ENCODE peak calls at places on chromosome 22, in four cellular contexts. D, R, V and A are unnamed samples.
A peak's percentile ranks its signal among the peaks of the same experiment; 100 is the strongest.

GRCh38 chr22:20646377-20646776 is 127.5 kb upstream of the SERPIND1 start:
- DNase-seq in R (no peak), V (no peak), D (no peak), A (no peak)

GRCh38 chr22:29109853-29110252 is 37.0 kb downstream of the KREMEN1 start:
- DNase-seq in V (peak; percentile 57), R (no peak), D (no peak), A (no peak)

GRCh38 chr22:44823396-44823795 is 71.0 kb downstream of the ARHGAP8 start:
- DNase-seq in V (no peak), R (no peak), D (no peak), A (no peak)

GRCh38 chr22:30114356-30114755 is 34.1 kb downstream of the HORMAD2 start:
- DNase-seq in D (no peak), R (no peak), V (no peak), A (no peak)

GRCh38 chr22:45268958-45269844 is 15.5 kb upstream of the UPK3A start:
- DNase-seq in V (peak; percentile 95), R (peak; percentile 93), D (peak; percentile 79), A (peak; percentile 74)

GRCh38 chr22:47587861-47588582 is 825.6 kb downstream of the TBC1D22A start:
- DNase-seq in V (no peak), R (no peak), D (no peak), A (no peak)

GRCh38 chr22:43554694-43555365 is 143.0 kb downstream of the MPPED1 start:
- DNase-seq in V (no peak), D (no peak), R (no peak), A (no peak)

GRCh38 chr22:20567993-20568417 is 60.6 kb downstream of the MED15 start:
- DNase-seq in V (peak; percentile 45), R (no peak), D (no peak), A (no peak)

GRCh38 chr22:35446365-35446764 is 46.4 kb downstream of the MCM5 start:
- DNase-seq in D (no peak), R (no peak), V (peak; percentile 77), A (peak; percentile 70)

GRCh38 chr22:21646608-21647590 is 4.8 kb downstream of the SDF2L1 start:
- DNase-seq in D (peak; percentile 73), V (peak; percentile 89), R (peak; percentile 74), A (no peak)

GRCh38 chr22:35630387-35630793 is 13.3 kb upstream of the MB start:
- DNase-seq in R (no peak), D (no peak), V (no peak), A (peak; percentile 37)

GRCh38 chr22:36405671-36406070 is 17.9 kb upstream of the MYH9 start:
- DNase-seq in R (no peak), V (no peak), D (peak; percentile 72), A (no peak)

GRCh38 chr22:19663821-19664325 is 50.4 kb upstream of the SEPTIN5 start:
- DNase-seq in D (no peak), R (no peak), V (no peak), A (no peak)

GRCh38 chr22:50544746-50545253 is 899 bp upstream of the KLHDC7B start:
- DNase-seq in D (peak; percentile 74), V (peak; percentile 18), R (no peak), A (no peak)

GRCh38 chr22:50293441-50294318 is 13.8 kb downstream of the PLXNB2 start:
- DNase-seq in V (peak; percentile 86), D (peak; percentile 79), R (peak; percentile 75), A (no peak)

GRCh38 chr22:37742374-37743092 is 45.7 kb downstream of the TRIOBP start:
- DNase-seq in R (peak; percentile 42), V (peak; percentile 64), D (no peak), A (peak; percentile 58)

GRCh38 chr22:43996170-43996980 is 27.7 kb upstream of the PARVB start:
- DNase-seq in R (no peak), V (no peak), D (peak; percentile 56), A (no peak)

GRCh38 chr22:50487290-50488005 is 789 bp downstream of the MIOX start:
- DNase-seq in R (no peak), V (no peak), D (no peak), A (no peak)

GRCh38 chr22:28911777-28912669 is 28.7 kb downstream of the ZNRF3 start:
- DNase-seq in R (no peak), D (peak; percentile 32), V (peak; percentile 58), A (no peak)

GRCh38 chr22:40218152-40218551 is 40.4 kb downstream of the TNRC6B start:
- DNase-seq in R (no peak), V (no peak), D (no peak), A (no peak)

DNA sequence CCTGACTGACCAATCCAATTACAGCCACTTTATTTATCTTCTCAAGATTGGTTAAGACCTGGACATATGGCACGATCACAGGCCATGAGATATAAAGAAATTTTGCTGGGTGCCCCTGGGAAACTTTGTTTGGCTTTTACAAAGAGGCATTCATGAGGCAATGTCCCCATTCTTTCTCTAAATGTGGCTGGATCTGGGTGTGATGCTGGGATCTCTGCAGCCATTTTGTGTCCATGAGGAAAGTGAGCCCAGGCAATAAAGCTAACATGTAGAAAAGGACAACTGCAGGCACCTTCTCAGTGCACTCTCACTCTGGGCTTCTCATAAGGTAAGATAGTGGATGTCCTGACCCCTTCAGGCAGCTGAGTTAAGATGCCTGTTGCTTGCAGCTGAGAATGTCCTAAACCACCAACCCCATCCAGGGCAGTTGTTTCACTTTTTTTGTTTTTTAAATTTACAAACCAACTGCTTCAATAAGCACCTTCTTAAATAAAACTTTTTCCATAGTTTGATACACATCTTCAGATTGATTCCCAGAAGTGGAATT is 372.3 kb downstream of the MIAT start:
- DNase-seq in V (no peak), D (no peak), R (no peak), A (no peak)
- H3K27ac ChIP-seq in V (no peak overlapping the region), D (no peak overlapping the region), R (no peak overlapping the region), A (no peak overlapping the region)

GRCh38 chr22:42080287-42080686 is 787 bp downstream of the SMDT1 start:
- DNase-seq in V (peak; percentile 63), R (no peak), D (no peak), A (no peak)
- H3K27ac ChIP-seq in V (peak overlapping the region; percentile 98), R (peak overlapping the region; percentile 87), D (peak overlapping the region; percentile 95), A (peak overlapping the region; percentile 90)

GRCh38 chr22:31622980-31623379 is 39.0 kb downstream of the PISD start:
- DNase-seq in V (no peak), R (no peak), D (no peak), A (no peak)
- H3K27ac ChIP-seq in V (no peak overlapping the region), R (no peak overlapping the region), D (no peak overlapping the region), A (peak overlapping the region; percentile 59)

DNA sequence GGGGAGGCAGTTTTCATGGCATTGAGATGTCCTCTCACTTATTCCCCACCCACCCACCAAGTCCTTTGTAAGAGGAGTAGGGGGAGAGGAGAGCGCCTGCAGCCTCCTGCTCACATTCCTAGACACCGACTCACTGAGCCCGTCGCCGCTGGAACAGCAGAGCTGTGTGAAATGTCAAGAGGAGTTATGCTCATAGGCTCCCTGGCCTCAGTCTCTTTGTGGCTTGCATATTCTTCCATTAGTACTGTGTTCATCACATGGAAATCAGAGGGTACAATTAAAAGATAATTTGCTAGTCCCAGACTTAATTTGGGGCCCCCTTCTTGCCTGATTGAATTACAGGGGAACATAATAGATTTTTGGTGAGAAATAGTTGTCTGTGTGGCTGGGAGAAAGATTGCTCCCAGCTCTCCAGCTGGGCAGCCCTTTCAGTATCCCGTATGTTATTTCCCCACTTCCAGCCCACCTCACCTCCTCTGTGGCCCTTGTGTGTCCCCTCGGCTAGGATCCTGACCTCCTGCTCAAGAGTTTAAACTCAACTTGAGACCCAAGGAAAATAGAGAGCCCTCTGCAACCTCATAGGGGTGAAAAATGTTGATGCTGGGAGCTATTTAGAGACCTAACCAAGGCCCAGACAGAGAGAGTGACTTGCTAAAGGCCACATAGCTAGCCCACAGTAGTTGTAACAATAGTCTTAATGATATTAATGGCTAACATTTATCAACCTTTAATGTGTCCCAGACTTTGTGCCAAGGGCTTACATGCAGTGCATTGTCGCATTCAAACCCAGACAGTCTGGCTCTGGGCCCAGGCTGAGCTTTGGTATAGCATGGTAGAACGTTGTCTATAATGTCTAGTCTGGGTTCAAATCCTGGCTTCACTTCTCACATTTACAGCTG is 32.2 kb downstream of the LIMK2 start:
- DNase-seq in R (no peak), V (peak; percentile 63), D (no peak), A (peak; percentile 50)
- H3K27ac ChIP-seq in R (no peak overlapping the region), V (peak overlapping the region; percentile 77), D (peak overlapping the region; percentile 15), A (peak overlapping the region; percentile 87)

GRCh38 chr22:46449116-46449691 is 88.2 kb downstream of the CELSR1 start:
- DNase-seq in V (no peak), D (no peak), R (no peak), A (no peak)

GRCh38 chr22:46451741-46452140 is 85.7 kb downstream of the CELSR1 start:
- DNase-seq in R (no peak), V (no peak), D (no peak), A (no peak)

GRCh38 chr22:46452195-46453005 is 85.0 kb downstream of the CELSR1 start:
- DNase-seq in D (no peak), V (no peak), R (no peak), A (no peak)

GRCh38 chr22:46449974-46450745 is 87.3 kb downstream of the CELSR1 start:
- DNase-seq in R (no peak), D (no peak), V (no peak), A (no peak)

DNA sequence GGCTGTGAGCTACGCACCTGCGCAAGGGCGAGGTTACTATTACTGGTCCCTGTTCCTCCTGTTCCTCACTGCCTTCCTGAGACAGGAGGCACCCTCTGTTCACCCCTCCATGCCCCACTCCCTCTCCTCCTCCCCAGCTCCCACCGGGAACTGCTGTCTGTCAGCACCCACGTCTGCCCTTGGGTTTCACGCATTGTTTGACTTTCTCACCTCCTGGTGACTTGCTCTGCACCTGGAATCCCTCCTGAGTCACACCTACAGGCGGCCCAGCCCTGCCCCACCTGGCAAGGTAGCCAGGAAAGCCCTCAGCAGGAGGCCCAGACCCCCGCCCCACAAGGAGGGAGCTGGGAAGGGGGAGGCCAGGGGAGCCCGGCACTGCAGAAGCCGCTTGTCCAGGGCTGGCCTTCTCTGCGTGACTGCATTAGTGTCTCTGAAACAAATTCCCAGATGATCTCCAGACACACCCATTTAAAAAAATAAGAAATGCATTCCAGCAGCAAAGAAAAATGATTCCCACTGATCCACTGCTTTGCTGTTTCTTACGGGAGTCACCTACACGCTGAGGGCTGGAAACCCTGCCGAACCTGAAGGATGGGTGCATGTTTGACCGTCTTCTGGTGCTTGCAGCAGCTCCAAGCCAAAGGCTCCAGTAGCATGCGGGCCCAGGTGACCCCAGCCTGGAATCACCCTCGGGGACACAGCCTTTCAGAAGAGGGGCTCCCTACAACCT is 86.3 kb downstream of the CELSR1 start:
- DNase-seq in R (no peak), D (peak; percentile 41), V (peak; percentile 64), A (peak; percentile 60)
- H3K27ac ChIP-seq in R (no peak overlapping the region), D (peak overlapping the region; percentile 27), V (peak overlapping the region; percentile 15), A (peak overlapping the region; percentile 99)